ENCODE peak calls at places on chromosomes 1 and 21, in four cellular contexts. L, W, T and F are unnamed samples.

GRCh38 chr1:13543451-13543911 is 29.7 kb upstream of the LRRC38 start:
- DNase-seq in L (no peak), W (no peak), T (peak; percentile 30), F (no peak)

GRCh38 chr1:21323091-21323490 is 32.8 kb upstream of the ECE1 start:
- DNase-seq in L (peak; percentile 83), W (peak; percentile 48), T (no peak), F (no peak)

GRCh38 chr1:173224887-173225280 is 17.8 kb upstream of the TNFSF4 start:
- DNase-seq in L (no peak), W (no peak), T (no peak), F (no peak)

GRCh38 chr1:118204106-118204505 is 19.1 kb upstream of the SPAG17 start:
- DNase-seq in L (peak; percentile 35), W (no peak), T (no peak), F (no peak)

GRCh38 chr1:65910432-65910831 is 117.7 kb downstream of the PDE4B start:
- DNase-seq in L (no peak), W (no peak), T (no peak), F (no peak)

GRCh38 chr1:86507935-86508582 is 38.8 kb upstream of the CLCA4 start:
- DNase-seq in L (peak; percentile 69), W (peak; percentile 42), T (no peak), F (no peak)

GRCh38 chr1:65449214-65449823 is 28.9 kb downstream of the LEPR start:
- DNase-seq in L (no peak), W (no peak), T (no peak), F (no peak)

GRCh38 chr1:193031431-193031830 is 27.7 kb downstream of the UCHL5 start:
- DNase-seq in L (peak; percentile 17), W (no peak), T (no peak), F (no peak)

GRCh38 chr1:39727932-39728317 is 10.8 kb upstream of the PPIE start:
- DNase-seq in L (no peak), W (no peak), T (no peak), F (no peak)

GRCh38 chr21:31772674-31773555 is 41.0 kb upstream of the SCAF4 start:
- DNase-seq in L (no peak), W (no peak), T (no peak), F (no peak)

GRCh38 chr1:94621392-94621791 is 79.8 kb upstream of the F3 start:
- DNase-seq in L (no peak), W (no peak), T (peak; percentile 70), F (no peak)

GRCh38 chr1:110067957-110068645 is 2.4 kb downstream of the ALX3 start:
- DNase-seq in L (peak; percentile 38), W (no peak), T (no peak), F (no peak)

GRCh38 chr1:168865850-168866620 is 137.0 kb upstream of the DPT start:
- DNase-seq in L (no peak), W (no peak), T (no peak), F (no peak)

GRCh38 chr21:42665026-42665425 is 11.6 kb downstream of the PDE9A start:
- DNase-seq in L (no peak), W (no peak), T (no peak), F (no peak)
- H3K4me3 ChIP-seq in L (no peak overlapping the region), W (no peak overlapping the region), T (no peak overlapping the region), F (no peak overlapping the region)

DNA sequence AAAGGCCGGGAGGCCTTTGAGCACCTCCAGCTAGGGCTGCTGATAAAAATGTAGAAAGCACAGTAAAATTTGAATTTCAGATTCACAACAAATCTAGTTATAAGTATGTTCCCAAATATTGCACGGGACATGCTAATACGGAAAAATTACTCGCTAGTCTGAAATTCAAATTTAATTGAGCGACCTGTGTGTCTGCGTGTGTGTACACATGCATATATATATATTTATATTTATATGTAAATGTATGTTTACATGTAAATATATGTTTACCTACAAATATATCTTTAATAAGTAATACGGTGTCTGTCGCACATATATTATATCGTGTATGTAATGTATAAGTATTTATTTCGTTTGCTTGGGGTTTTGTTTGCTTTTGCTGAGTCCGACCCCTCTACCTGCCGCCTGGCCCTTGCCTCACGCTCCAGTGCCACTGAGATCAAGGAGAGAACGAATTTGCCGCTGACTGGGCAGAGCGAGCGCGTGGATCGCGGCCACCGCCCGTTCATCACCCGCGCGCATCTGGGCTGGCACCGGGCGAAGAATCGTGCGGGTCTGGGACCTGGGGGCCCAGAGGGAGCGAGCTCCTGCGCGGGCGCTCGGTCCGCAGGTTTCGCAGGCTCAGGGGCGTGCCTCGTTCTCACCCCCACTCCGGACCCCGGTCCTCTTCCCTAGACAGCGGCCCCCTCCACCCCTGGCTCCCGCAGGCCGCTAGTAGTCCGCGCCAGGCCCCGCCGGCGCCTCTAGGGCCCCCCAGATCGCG is 526 bp upstream of the WRAP73 start:
- DNase-seq in L (no peak), W (no peak), T (peak; percentile 56), F (peak; percentile 63)
- H3K4me3 ChIP-seq in L (peak overlapping the region; percentile 83), W (peak overlapping the region; percentile 55), T (peak overlapping the region; percentile 99), F (peak overlapping the region; percentile 85)

DNA sequence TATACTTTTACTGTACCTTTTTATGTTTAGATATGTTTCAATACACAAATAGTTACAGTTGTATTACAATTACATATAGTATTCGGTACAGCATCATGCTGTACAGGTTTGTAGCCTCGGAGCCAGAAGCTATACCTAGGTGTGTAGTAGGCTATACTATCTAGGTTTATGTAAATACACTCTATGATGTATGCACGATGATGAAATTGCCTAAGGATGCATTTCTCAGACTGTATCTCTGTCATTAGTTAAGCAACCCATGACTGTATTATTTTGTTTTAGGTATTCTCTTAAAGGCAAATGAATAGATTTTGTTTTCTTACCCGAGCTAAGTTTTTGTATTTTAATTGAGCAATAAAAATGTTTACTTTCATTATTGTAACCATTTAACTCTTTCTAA is 56.4 kb downstream of the SPATA17 start:
- DNase-seq in L (no peak), W (no peak), T (no peak), F (no peak)
- H3K4me3 ChIP-seq in L (no peak overlapping the region), W (no peak overlapping the region), T (no peak overlapping the region), F (no peak overlapping the region)

DNA sequence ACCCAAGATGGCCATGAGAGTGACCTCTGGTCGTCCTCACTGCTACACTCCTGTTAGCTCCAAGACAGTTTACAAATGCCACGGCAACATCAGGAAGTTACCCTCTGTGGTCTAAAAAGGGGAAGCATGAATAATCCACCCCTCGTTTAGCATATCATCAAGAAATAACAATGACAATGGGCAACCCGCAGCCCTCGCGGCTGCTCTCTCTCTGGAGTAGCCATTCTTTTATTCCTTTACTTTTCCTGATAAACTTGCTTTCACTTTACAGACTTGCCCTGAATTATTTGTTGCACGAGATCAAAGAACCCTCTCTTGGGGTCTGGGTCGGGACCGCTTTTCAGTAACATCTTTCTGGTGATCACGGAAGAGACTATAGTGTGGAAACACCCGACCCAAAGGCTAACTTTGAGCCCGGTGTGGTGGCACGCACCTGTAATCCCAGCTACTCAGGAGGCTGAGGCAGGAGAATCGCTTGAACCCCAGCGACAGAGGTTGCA is 19.8 kb upstream of the COX20 start:
- DNase-seq in L (no peak), W (no peak), T (no peak), F (no peak)
- H3K4me3 ChIP-seq in L (peak overlapping the region; percentile 13), W (no peak overlapping the region), T (peak overlapping the region; percentile 32), F (peak overlapping the region; percentile 50)

GRCh38 chr1:163875214-163875926 is 553.6 kb downstream of the NUF2 start:
- DNase-seq in L (peak; percentile 98), W (peak; percentile 67), T (no peak), F (no peak)
- H3K4me3 ChIP-seq in L (peak overlapping the region; percentile 43), W (peak overlapping the region; percentile 10), T (no peak overlapping the region), F (peak overlapping the region; percentile 35)

DNA sequence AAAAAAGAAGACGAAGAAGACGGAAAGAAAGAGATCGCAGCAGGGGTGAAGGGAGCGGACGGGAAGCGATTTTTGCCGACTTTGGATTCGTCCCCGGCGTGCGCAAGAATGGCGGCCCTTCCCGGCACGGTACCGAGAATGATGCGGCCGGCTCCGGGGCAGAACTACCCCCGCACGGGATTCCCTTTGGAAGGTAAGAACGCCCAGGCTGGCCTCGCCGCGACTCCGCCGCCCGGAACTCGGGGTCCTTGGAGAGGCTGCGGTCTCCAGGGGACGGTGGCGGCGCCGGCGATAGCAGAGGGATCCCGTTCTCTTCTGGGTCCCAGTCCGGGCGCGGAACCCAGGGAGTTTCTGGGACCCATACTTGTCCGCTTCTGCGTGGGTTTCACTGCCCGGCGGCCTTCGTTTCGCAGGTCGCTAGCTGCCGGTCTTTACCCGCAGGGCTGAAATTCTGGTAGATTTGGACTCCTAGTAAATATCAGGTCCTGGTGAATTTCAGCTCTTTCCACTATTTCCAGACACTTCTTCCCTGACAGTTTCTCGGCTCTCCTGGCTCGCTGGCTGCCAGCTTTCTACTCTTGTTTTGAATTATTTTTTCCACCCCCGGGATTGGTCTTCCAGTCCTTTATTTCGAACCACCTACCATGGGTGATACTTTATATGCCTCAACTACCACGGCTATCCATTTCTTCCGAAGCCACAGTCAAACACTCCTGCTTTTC is 1.0 kb downstream of the PAX7 start:
- DNase-seq in L (no peak), W (no peak), T (no peak), F (no peak)
- H3K4me3 ChIP-seq in L (no peak overlapping the region), W (no peak overlapping the region), T (no peak overlapping the region), F (peak overlapping the region; percentile 57)